ENCODE peak calls at places on chromosomes 6 and 20, in five cellular contexts. S is astrocyte of the spinal cord, Y is GM12865, D is mucosa of descending colon, C is stomach. G is an unnamed sample.

GRCh38 chr6:46014511-46015118 is 1.0 kb downstream of the CLIC5 start:
- DNase-seq in Y (no peak), S (peak; percentile 5), D (peak; percentile 63), C (no peak), G (no peak)

GRCh38 chr6:22332216-22332615 is 35.4 kb upstream of the PRL start:
- DNase-seq in C (no peak), S (no peak), Y (peak; percentile 44), D (no peak), G (no peak)

GRCh38 chr6:111478749-111479148 is 4.3 kb downstream of the REV3L start:
- DNase-seq in Y (peak; percentile 60), D (no peak), S (peak; percentile 79), C (no peak), G (no peak)

GRCh38 chr20:4950841-4951240 is 50.5 kb downstream of the SLC23A2 start:
- DNase-seq in D (no peak), C (no peak), Y (no peak), S (peak; percentile 12), G (no peak)

GRCh38 chr6:145715426-145715825 is 19.9 kb downstream of the EPM2A start:
- DNase-seq in Y (no peak), C (no peak), S (no peak), D (no peak), G (no peak)

GRCh38 chr6:24721461-24722215 is 2.7 kb upstream of the C6orf62 start:
- DNase-seq in C (peak; percentile 87), S (no peak), Y (no peak), D (no peak), G (no peak)

GRCh38 chr6:54135665-54136370 is 24.6 kb downstream of the MLIP start:
- DNase-seq in D (no peak), C (no peak), S (peak; percentile 75), Y (no peak), G (peak; percentile 35)

GRCh38 chr6:159790947-159791598 is 806 bp downstream of the MRPL18 start:
- DNase-seq in Y (peak; percentile 47), C (peak; percentile 26), D (peak; percentile 58), S (no peak), G (no peak)

GRCh38 chr6:39834278-39834677 is 42.1 kb downstream of the DAAM2 start:
- DNase-seq in D (no peak), Y (no peak), C (no peak), S (no peak), G (no peak)

GRCh38 chr6:163416380-163416629 is 1.8 kb downstream of the QKI start:
- DNase-seq in S (no peak), C (no peak), Y (peak; percentile 72), D (no peak), G (no peak)

GRCh38 chr6:84415517-84415916 is 188.1 kb upstream of the CEP162 start:
- DNase-seq in D (no peak), Y (no peak), C (no peak), S (no peak), G (no peak)
- H3K4me3 ChIP-seq in D (no peak overlapping the region), Y (no peak overlapping the region), C (no peak overlapping the region), S (no peak overlapping the region), G (no peak overlapping the region)

GRCh38 chr6:85642774-85643529 is at the start of gene SYNCRIP:
- DNase-seq in Y (peak; percentile 99), C (peak; percentile 99), D (peak; percentile 99), S (peak; percentile 99), G (peak; percentile 97)

GRCh38 chr6:85641916-85642773 is 541 bp downstream of the SYNCRIP start:
- DNase-seq in D (peak; percentile 82), C (peak; percentile 48), S (peak; percentile 37), Y (peak; percentile 62), G (no peak)

GRCh38 chr6:85643530-85644373 is 1.1 kb upstream of the SYNCRIP start:
- DNase-seq in Y (peak; percentile 97), D (peak; percentile 91), C (peak; percentile 84), S (peak; percentile 94), G (peak; percentile 93)

GRCh38 chr6:85641522-85641915 is 1.2 kb downstream of the SYNCRIP start:
- DNase-seq in D (no peak), C (no peak), Y (no peak), S (no peak), G (no peak)

DNA sequence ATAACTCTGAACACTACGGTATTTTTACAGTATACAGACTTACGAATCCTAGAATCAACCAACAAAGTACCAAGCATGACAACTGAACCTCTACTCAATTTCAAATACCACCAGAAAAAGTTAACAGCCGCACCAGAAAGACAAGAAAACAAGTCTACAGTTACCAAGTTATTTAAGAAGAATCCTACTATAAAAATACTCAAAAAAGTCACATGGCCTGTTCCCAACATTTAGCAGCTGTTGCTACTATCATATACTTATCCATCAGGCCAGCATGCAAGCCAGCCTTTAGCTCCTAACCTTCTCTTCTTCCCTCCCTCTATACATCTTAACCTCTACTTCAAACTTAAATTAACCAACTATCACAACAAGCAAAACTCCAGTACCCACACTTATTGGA is 1.9 kb downstream of the SYNCRIP start:
- DNase-seq in Y (no peak), S (peak; percentile 13), D (no peak), C (no peak), G (no peak)
- H3K4me3 ChIP-seq in Y (peak overlapping the region; percentile 75), S (peak overlapping the region; percentile 71), D (no peak overlapping the region), C (peak overlapping the region; percentile 100), G (peak overlapping the region; percentile 98)

GRCh38 chr6:155215906-155216305 is 47.9 kb upstream of the CLDN20 start:
- DNase-seq in S (no peak), D (no peak), Y (no peak), C (no peak), G (no peak)
- H3K4me3 ChIP-seq in S (no peak overlapping the region), D (no peak overlapping the region), Y (no peak overlapping the region), C (no peak overlapping the region), G (no peak overlapping the region)

GRCh38 chr6:33585403-33586107 is 5.5 kb upstream of the BAK1 start:
- DNase-seq in D (peak; percentile 89), Y (peak; percentile 93), C (peak; percentile 89), S (peak; percentile 69), G (no peak)
- H3K4me3 ChIP-seq in D (no peak overlapping the region), Y (peak overlapping the region; percentile 28), C (no peak overlapping the region), S (peak overlapping the region; percentile 5), G (no peak overlapping the region)

GRCh38 chr6:52262620-52263344 is 18.5 kb upstream of the IL17F start:
- DNase-seq in D (no peak), S (no peak), C (no peak), Y (no peak), G (no peak)
- H3K4me3 ChIP-seq in D (no peak overlapping the region), S (no peak overlapping the region), C (no peak overlapping the region), Y (no peak overlapping the region), G (no peak overlapping the region)

GRCh38 chr6:50706575-50706974 is 6.8 kb upstream of the TFAP2D start:
- DNase-seq in Y (no peak), C (no peak), S (no peak), D (no peak), G (no peak)
- H3K4me3 ChIP-seq in Y (no peak overlapping the region), C (no peak overlapping the region), S (no peak overlapping the region), D (no peak overlapping the region), G (no peak overlapping the region)

G was measured in skeletal muscle cell.